ENCODE peak calls at places on chromosomes 13 and 19, in nine cellular contexts. Z, X, B, R, O, Q, V, A and H are unnamed samples.

GRCh38 chr19:11324079-11324661 is 15.3 kb downstream of the RAB3D start:
- DNase-seq in Z (peak; percentile 93), X (peak; percentile 98), B (peak; percentile 57), R (peak; percentile 81), O (peak; percentile 74), Q (peak; percentile 85), V (peak; percentile 81), A (peak; percentile 51), H (peak; percentile 93)

GRCh38 chr13:108777421-108778420 is 148.3 kb downstream of the MYO16 start:
- DNase-seq in Z (no peak), X (no peak), B (peak; percentile 85), R (no peak), O (no peak), Q (no peak), V (peak; percentile 19), A (no peak), H (no peak)

GRCh38 chr19:45640849-45641273 is 1.7 kb upstream of the EML2 start:
- DNase-seq in Z (no peak), X (no peak), B (peak; percentile 23), R (peak; percentile 34), O (no peak), Q (no peak), V (peak; percentile 31), A (no peak), H (peak; percentile 48)

GRCh38 chr19:19110410-19111137 is 27.7 kb downstream of the TMEM161A start:
- DNase-seq in Z (no peak), X (peak; percentile 30), B (no peak), R (no peak), O (no peak), Q (no peak), V (no peak), A (no peak), H (no peak)

GRCh38 chr13:40533072-40533471 is 133.4 kb downstream of the FOXO1 start:
- DNase-seq in Z (no peak), X (no peak), B (no peak), R (no peak), O (no peak), Q (no peak), V (no peak), A (no peak), H (no peak)

GRCh38 chr13:54643863-54644262 is 1615.2 kb downstream of the OLFM4 start:
- DNase-seq in Z (no peak), X (no peak), B (no peak), R (no peak), O (no peak), Q (no peak), V (no peak), A (no peak), H (no peak)

GRCh38 chr19:18170714-18171255 is 2.8 kb upstream of the IFI30 start:
- DNase-seq in Z (no peak), X (peak; percentile 37), B (no peak), R (peak; percentile 65), O (peak; percentile 27), Q (no peak), V (no peak), A (no peak), H (peak; percentile 80)

GRCh38 chr19:45827459-45828093 is 12.5 kb upstream of the RSPH6A start:
- DNase-seq in Z (no peak), X (no peak), B (no peak), R (no peak), O (no peak), Q (no peak), V (no peak), A (no peak), H (no peak)

DNA sequence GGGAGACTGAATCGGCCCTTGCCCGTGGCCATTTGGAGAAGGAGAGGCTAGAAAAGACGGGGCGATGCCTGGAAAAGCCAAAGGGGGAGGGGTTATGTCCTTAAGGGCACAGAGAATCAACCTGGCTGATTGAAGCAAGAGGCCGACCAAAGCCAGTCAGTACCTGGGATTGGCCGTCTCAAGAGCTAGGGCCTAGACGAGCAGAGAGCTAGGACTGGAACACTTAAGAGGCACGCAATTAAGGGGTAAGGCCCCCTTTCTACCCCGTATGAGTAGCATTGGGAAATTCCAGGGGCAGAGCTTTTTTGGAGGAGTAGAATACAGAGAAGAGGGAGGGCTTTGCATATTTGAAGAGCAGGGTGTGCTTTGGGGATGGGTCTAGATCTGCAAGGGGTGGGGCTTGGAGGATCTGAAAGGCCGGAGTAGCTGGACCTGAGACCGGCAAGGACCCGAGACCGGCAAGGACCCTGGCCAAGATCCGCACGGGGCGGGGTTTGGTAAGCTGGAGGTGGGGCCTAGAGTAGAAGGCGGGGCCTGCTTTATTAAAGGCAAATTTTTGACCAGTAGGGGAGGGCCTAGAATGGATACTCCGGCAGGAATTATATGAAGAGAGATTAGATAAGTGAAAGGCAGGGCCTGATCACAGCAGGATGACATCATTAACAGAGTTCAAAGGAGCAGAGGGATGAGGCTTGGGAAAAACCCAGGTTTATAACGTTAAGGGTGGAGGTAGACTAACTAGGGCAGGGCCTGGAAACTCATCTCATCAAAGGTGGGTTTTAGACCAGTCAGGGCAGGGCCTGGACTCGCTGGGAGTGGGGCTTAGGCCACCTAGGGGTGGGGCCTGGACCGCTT is 10.7 kb upstream of the CACNG6 start:
- DNase-seq in Z (no peak), X (peak; percentile 94), B (peak; percentile 94), R (no peak), O (no peak), Q (peak; percentile 54), V (peak; percentile 67), A (no peak), H (no peak)
- H3K4me3 ChIP-seq in Z (peak overlapping the region; percentile 41), X (peak overlapping the region; percentile 23), B (peak overlapping the region; percentile 90), R (no peak overlapping the region), O (peak overlapping the region; percentile 57), Q (peak overlapping the region; percentile 63), V (no peak overlapping the region), A (peak overlapping the region; percentile 28), H (no peak overlapping the region)

DNA sequence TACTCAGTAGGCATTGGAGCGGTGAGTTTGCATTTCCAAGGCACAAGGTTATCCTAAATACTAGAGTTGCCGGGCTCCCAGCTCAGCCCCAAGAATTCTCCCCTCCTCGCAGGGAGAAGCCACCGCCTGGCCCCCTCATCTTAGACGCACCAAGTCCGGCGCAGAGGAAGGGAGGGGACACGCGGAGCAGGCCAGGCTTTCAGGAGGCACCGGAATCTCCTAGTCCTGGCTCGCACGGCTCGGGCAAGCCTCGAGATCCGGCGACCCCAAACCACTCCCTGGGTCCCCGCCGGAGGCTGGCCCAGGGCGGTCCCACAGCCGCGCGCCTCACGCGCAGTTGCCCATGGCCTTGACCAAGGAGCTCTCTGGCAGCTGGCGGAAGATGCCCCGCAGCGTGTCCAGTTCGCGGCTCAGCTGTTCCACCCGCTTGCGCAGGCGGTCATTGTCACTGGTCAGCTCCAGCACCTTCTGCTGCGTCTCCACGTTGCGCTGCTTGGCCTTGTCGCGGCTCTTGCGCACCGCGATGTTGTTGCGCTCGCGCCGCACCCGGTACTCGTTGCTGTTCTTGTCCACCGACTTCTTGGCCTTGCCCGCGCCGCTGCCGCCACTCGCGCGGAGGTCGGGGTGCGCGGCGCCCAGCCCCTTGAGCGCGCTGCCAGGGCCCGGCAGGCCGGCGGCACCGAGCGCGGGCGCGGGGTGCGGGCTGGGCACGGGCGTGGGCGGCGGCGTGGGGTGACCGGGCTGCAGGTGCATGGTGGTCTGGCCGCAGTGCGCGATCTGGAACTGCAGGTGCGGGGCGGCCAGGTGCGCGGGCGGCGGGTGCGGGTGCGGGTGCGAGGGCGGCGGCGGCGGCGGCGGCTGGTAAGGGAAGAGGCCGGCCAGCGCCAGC is 1.1 kb downstream of the CEBPA start:
- DNase-seq in Z (no peak), X (peak; percentile 14), B (no peak), R (peak; percentile 27), O (no peak), Q (no peak), V (no peak), A (no peak), H (no peak)
- H3K4me1 ChIP-seq in Z (peaks cover 9% of the 10 kb centered on the region), X (peaks cover 10% of the 10 kb centered on the region), B (peaks cover 5% of the 10 kb centered on the region), R (peaks cover 54% of the 10 kb centered on the region), O (peaks cover 34% of the 10 kb centered on the region), Q (no peaks in the 10 kb centered on the region), V (peaks cover 52% of the 10 kb centered on the region), A (peaks cover 12% of the 10 kb centered on the region), H (peaks cover 15% of the 10 kb centered on the region)

GRCh38 chr19:43752287-43752875 is 2.4 kb downstream of the SMG9 start:
- DNase-seq in Z (no peak), X (no peak), B (no peak), R (no peak), O (no peak), Q (no peak), V (no peak), A (no peak), H (no peak)

GRCh38 chr19:43754312-43754561 is 525 bp downstream of the SMG9 start:
- DNase-seq in Z (no peak), X (no peak), B (no peak), R (no peak), O (no peak), Q (no peak), V (no peak), A (no peak), H (no peak)

GRCh38 chr19:43751466-43752220 is 3.1 kb downstream of the SMG9 start:
- DNase-seq in Z (no peak), X (no peak), B (peak; percentile 34), R (no peak), O (no peak), Q (peak; percentile 75), V (no peak), A (no peak), H (no peak)

GRCh38 chr19:43755256-43755801 is 567 bp upstream of the SMG9 start:
- DNase-seq in Z (peak; percentile 77), X (peak; percentile 80), B (peak; percentile 69), R (peak; percentile 90), O (peak; percentile 87), Q (peak; percentile 30), V (peak; percentile 87), A (peak; percentile 57), H (peak; percentile 93)

DNA sequence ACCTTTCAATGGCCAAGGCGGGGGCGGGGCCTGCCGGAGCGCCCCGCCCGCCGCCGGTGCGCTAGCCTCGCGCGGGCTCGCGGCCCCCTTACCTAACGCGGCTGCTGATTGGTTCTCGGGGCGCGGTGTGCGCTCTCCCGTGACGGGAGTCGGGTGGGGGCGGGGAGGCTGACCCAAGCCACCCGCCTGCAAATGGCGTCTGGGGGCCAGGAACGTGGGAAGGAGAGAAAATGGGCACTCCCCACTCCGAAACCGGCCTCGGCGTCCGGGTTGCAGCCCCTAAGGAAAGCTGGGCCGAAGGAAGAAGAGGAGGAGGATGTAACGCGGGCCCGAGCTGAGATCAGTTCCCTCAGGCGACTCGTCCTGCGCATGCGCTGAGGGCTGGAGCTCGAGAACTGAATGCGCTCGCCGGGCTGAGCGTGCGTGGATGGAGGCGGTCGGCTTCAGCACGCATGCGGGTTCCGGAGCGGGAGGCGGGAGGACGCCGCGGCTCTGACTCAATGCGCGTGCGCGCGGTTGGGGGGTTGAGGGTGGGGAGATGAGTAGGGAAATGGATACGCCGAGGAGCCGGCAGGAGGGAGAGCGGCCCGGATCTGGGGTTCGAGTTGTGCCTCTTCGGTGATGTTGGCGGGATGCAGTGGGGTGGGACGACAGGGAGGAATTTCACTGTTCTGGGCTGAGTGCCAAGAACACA is at the start of gene SMG9:
- DNase-seq in Z (peak; percentile 96), X (peak; percentile 98), B (peak; percentile 95), R (peak; percentile 99), O (peak; percentile 97), Q (peak; percentile 86), V (peak; percentile 99), A (peak; percentile 95), H (peak; percentile 99)
- TF ChIP-seq CTCF in Z (no peak), X (no peak), B (no peak), R (no peak), O (no peak), Q (no peak), V (no peak), A (no peak), H (no peak)

GRCh38 chr19:41870401-41870873 is 6.6 kb upstream of the CD79A start:
- DNase-seq in Z (no peak), X (peak; percentile 60), B (peak; percentile 40), R (no peak), O (no peak), Q (peak; percentile 70), V (peak; percentile 30), A (no peak), H (no peak)

GRCh38 chr19:41868120-41868988 is 8.3 kb downstream of the RPS19 start:
- DNase-seq in Z (no peak), X (no peak), B (no peak), R (peak; percentile 37), O (no peak), Q (no peak), V (no peak), A (no peak), H (no peak)

GRCh38 chr19:41868989-41869300 is 8.1 kb upstream of the CD79A start:
- DNase-seq in Z (no peak), X (no peak), B (no peak), R (no peak), O (no peak), Q (no peak), V (no peak), A (no peak), H (no peak)

GRCh38 chr19:41871573-41872383 is 5.3 kb upstream of the CD79A start:
- DNase-seq in Z (no peak), X (peak; percentile 12), B (no peak), R (peak; percentile 78), O (peak; percentile 23), Q (no peak), V (no peak), A (no peak), H (no peak)

DNA sequence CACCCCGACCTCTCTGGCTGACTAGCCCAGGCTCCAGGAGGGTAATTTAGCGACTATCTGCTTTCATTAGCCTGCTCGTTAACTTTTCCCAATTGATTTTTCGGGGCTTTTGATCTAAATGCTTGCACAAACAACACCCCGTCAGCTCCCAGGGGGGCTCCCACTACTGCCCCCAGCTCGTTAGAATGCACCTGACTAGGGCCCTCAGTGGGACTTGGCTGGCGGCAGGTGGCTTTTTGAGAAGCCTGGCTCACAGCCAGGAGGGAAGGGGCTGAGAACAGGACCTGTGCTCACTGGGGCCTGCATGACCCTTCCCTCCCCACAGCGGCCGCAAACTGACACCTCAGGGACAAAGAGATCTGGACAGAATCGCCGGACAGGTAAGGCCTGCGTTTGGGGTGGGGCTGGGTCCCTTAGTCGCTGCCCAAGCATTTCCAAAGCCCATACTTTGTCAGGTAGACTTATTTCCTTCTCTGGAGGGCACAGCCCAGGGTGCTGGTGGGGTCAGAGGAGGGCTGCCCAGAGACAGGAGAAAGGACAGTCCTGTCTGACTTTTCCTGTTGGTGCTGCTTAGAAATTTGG is 7.6 kb upstream of the CD79A start:
- DNase-seq in Z (no peak), X (no peak), B (no peak), R (no peak), O (no peak), Q (no peak), V (no peak), A (no peak), H (no peak)
- H3K4me3 ChIP-seq in Z (no peak overlapping the region), X (no peak overlapping the region), B (no peak overlapping the region), R (no peak overlapping the region), O (no peak overlapping the region), Q (no peak overlapping the region), V (no peak overlapping the region), A (no peak overlapping the region), H (no peak overlapping the region)